ENCODE peak calls at places on chromosomes 3 and 15, in seven cellular contexts. R is cardiac muscle cell; D is brain microvascular endothelial cell; A is thyroid gland; W is psoas muscle; L is CD4-positive, alpha-beta T cell; B is MM.1S. P is an unnamed sample.
A peak's percentile ranks its signal among the peaks of the same experiment; 100 is the strongest.

GRCh38 chr3:39088889-39089288 is 18.5 kb downstream of the GORASP1 start:
- DNase-seq in R (no peak), D (peak; percentile 18), A (no peak), W (no peak), L (no peak), B (no peak), P (peak; percentile 15)

GRCh38 chr3:89576417-89576816 is 469.0 kb downstream of the EPHA3 start:
- DNase-seq in R (no peak), D (no peak), A (no peak), W (no peak), L (no peak), B (no peak), P (no peak)

GRCh38 chr3:192833177-192833890 is 84.3 kb downstream of the MB21D2 start:
- DNase-seq in R (peak; percentile 77), D (peak; percentile 85), A (no peak), W (no peak), L (no peak), B (no peak), P (peak; percentile 69)

GRCh38 chr3:71584216-71585061 is 911 bp upstream of the FOXP1 start:
- DNase-seq in R (peak; percentile 78), D (peak; percentile 73), A (peak; percentile 36), W (peak; percentile 54), L (peak; percentile 7), B (no peak), P (peak; percentile 28)

GRCh38 chr3:174409085-174409743 is 449.9 kb upstream of the NAALADL2 start:
- DNase-seq in R (no peak), D (no peak), A (no peak), W (no peak), L (no peak), B (no peak), P (no peak)

GRCh38 chr3:112376996-112377395 is 44.0 kb downstream of the CD200 start:
- DNase-seq in R (peak; percentile 79), D (peak; percentile 95), A (no peak), W (no peak), L (no peak), B (no peak), P (peak; percentile 94)

GRCh38 chr3:67534594-67534993 is 119.8 kb downstream of the SUCLG2 start:
- DNase-seq in R (no peak), D (no peak), A (no peak), W (no peak), L (no peak), B (no peak), P (no peak)

GRCh38 chr3:13558651-13559050 is 9.7 kb downstream of the FBLN2 start:
- DNase-seq in R (no peak), D (no peak), A (no peak), W (no peak), L (no peak), B (no peak), P (no peak)

GRCh38 chr15:67914537-67915373 is 74.9 kb upstream of the RNU6-1 start:
- DNase-seq in R (peak; percentile 80), D (peak; percentile 16), A (peak; percentile 91), W (peak; percentile 75), L (no peak), B (no peak), P (peak; percentile 18)

GRCh38 chr3:154214320-154214719 is 93.1 kb downstream of the ARHGEF26 start:
- DNase-seq in R (no peak), D (no peak), A (no peak), W (no peak), L (no peak), B (no peak), P (peak; percentile 29)

GRCh38 chr15:80072285-80072684 is 12.8 kb downstream of the ZFAND6 start:
- DNase-seq in R (peak; percentile 93), D (peak; percentile 77), A (no peak), W (no peak), L (no peak), B (peak; percentile 91), P (peak; percentile 98)

GRCh38 chr15:29233566-29233965 is 36.1 kb downstream of the NSMCE3 start:
- DNase-seq in R (no peak), D (no peak), A (no peak), W (no peak), L (no peak), B (no peak), P (no peak)

GRCh38 chr15:62112616-62113593 is 46.1 kb downstream of the C2CD4A start:
- DNase-seq in R (peak; percentile 70), D (peak; percentile 91), A (peak; percentile 6), W (no peak), L (no peak), B (no peak), P (peak; percentile 97)

GRCh38 chr3:113948015-113948917 is 453 bp downstream of the ZDHHC23 start:
- DNase-seq in R (no peak), D (no peak), A (peak; percentile 62), W (no peak), L (no peak), B (peak; percentile 76), P (peak; percentile 14)

GRCh38 chr3:67648229-67648628 is 6.2 kb downstream of the SUCLG2 start:
- DNase-seq in R (no peak), D (no peak), A (no peak), W (no peak), L (no peak), B (no peak), P (no peak)

GRCh38 chr3:36497234-36497633 is 116.9 kb downstream of the STAC start:
- DNase-seq in R (no peak), D (no peak), A (no peak), W (no peak), L (no peak), B (no peak), P (no peak)

GRCh38 chr3:152969557-152970300 is 134.8 kb downstream of the P2RY1 start:
- DNase-seq in R (peak; percentile 16), D (peak; percentile 4), A (no peak), W (no peak), L (no peak), B (no peak), P (peak; percentile 91)

GRCh38 chr3:117518385-117518784 is 808.8 kb downstream of the TUSC7 start:
- DNase-seq in R (no peak), D (no peak), A (no peak), W (no peak), L (no peak), B (no peak), P (no peak)

GRCh38 chr3:111045564-111045963 is 26.1 kb upstream of the NECTIN3 start:
- DNase-seq in R (peak; percentile 13), D (peak; percentile 34), A (no peak), W (no peak), L (no peak), B (no peak), P (peak; percentile 34)

GRCh38 chr3:111713833-111714232 is 118.7 kb upstream of the ZBED2 start:
- DNase-seq in R (no peak), D (no peak), A (no peak), W (no peak), L (no peak), B (no peak), P (no peak)

DNA sequence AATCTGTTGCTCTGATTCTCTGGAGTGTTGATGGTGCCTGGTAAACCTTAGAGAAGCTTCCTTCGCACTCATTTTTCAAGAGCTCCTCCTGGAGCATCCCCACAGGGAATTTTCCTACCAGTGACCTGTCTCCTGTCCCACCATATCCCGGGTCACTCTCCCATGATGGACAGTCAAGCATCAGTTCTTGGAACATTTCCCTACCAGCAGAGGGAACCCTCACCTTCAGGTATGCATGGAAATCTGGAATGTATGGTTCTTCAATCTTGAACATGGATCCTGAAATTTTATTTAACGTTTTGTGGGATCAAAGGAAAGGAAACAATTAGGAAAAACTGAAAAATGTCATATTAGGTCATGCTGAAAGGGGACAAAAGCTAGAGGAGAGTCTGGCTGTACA is 153.8 kb downstream of the SPATA16 start:
- DNase-seq in R (no peak), D (no peak), A (no peak), W (no peak), L (no peak), B (no peak), P (peak; percentile 12)
- TF ChIP-seq CTCF in R (no peak), D (peak; percentile 44), A (no peak), W (no peak), L (no peak), B (peak; percentile 30), P (peak; percentile 4)

DNA sequence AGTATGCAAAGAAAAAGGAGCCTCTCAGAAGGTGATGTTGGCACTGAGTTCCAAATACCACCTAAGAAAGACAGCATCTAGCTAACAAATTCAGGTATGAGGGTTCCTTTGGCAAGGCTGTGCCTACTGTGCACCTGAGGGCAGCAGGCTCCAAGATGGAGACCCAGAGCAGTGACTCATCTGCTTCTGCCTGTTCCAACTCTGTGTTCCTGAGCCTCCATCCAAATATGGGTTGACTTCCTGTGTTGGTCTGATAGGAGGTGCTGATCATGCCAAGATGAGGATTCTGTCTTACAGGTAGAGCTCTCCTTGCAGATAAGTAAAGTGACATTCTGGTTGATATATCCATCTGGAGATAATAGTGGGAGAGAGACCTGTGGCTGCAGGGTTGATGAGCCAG is 26.0 kb downstream of the SV2B start:
- DNase-seq in R (no peak), D (no peak), A (no peak), W (no peak), L (no peak), B (no peak), P (peak; percentile 41)
- H3K27me3 ChIP-seq in R (no peaks in the 10 kb centered on the region), D (peaks cover 3% of the 10 kb centered on the region), A (no peaks in the 10 kb centered on the region), W (peaks cover 2% of the 10 kb centered on the region), L (peaks cover 31% of the 10 kb centered on the region), B (no peaks in the 10 kb centered on the region), P (no peaks in the 10 kb centered on the region)

DNA sequence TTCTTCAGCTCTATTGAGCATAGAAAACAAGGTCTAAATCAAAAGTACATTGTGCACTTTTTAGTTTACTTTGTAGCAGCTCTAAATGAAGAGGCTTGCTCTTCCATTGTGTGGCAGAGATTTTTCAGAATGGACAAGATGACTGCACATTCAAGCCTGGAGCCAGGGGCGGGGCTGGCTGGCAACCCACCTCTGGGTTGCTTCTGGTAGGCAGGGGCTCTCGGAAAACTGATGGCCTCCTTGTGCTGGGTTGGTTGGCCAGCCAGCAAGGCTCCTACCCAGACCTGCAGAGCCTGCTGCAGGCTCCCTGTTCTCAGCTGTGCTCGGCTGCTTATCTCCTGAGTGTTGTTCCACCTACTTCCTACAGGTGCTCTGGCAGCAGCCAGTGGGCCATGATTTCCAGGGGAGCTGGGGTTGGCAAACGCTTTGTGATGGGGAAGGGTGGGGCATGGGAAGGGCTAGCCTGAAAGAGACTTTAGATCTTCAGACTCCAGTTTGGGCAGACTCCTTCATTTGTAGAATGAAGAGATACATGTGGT is 8.8 kb downstream of the BSN start:
- DNase-seq in R (no peak), D (no peak), A (peak; percentile 15), W (no peak), L (no peak), B (no peak), P (no peak)
- TF ChIP-seq CTCF in R (no peak), D (peak; percentile 8), A (no peak), W (no peak), L (no peak), B (no peak), P (no peak)

GRCh38 chr15:74128785-74129350 is 1.5 kb upstream of the ISLR2 start:
- DNase-seq in R (no peak), D (no peak), A (no peak), W (no peak), L (no peak), B (no peak), P (no peak)

GRCh38 chr15:74127255-74127953 is 3.0 kb upstream of the ISLR2 start:
- DNase-seq in R (peak; percentile 92), D (peak; percentile 75), A (peak; percentile 88), W (peak; percentile 92), L (peak; percentile 75), B (peak; percentile 77), P (peak; percentile 44)

GRCh38 chr15:74129411-74130088 is 836 bp upstream of the ISLR2 start:
- DNase-seq in R (no peak), D (no peak), A (no peak), W (peak; percentile 54), L (no peak), B (no peak), P (no peak)

GRCh38 chr15:74130089-74130848 is at the start of gene ISLR2:
- DNase-seq in R (peak; percentile 38), D (no peak), A (no peak), W (peak; percentile 54), L (no peak), B (no peak), P (no peak)

GRCh38 chr15:74127954-74128784 is 2.2 kb upstream of the ISLR2 start:
- DNase-seq in R (no peak), D (no peak), A (no peak), W (peak; percentile 59), L (no peak), B (no peak), P (no peak)
- H3K27me3 ChIP-seq in R (peaks cover 79% of the 10 kb centered on the region), D (peaks cover 56% of the 10 kb centered on the region), A (peaks cover 25% of the 10 kb centered on the region), W (peaks cover 44% of the 10 kb centered on the region), L (peaks cover 71% of the 10 kb centered on the region), B (peaks cover 84% of the 10 kb centered on the region), P (peaks cover 56% of the 10 kb centered on the region)